ENCODE peak calls at places on chromosome 14, in eight cellular contexts. T, V, K, M, Y, W, A and H are unnamed samples.

GRCh38 chr14:105525861-105526780 is at the start of gene TMEM121:
- DNase-seq in T (no peak), V (no peak), K (no peak), M (no peak), Y (no peak), W (no peak), A (no peak), H (no peak)

GRCh38 chr14:54673193-54674121 is 106.5 kb downstream of the SAMD4A start:
- DNase-seq in T (no peak), V (no peak), K (peak), M (no peak), Y (no peak), W (no peak), A (no peak), H (no peak)

GRCh38 chr14:30283822-30284446 is 275.0 kb upstream of the G2E3 start:
- DNase-seq in T (no peak), V (no peak), K (no peak), M (no peak), Y (no peak), W (no peak), A (peak), H (no peak)

GRCh38 chr14:53190938-53191337 is 37.8 kb upstream of the DDHD1 start:
- DNase-seq in T (no peak), V (no peak), K (no peak), M (no peak), Y (no peak), W (no peak), A (peak), H (peak)

GRCh38 chr14:64706552-64707193 is 2.4 kb downstream of the PLEKHG3 start:
- DNase-seq in T (no peak), V (no peak), K (no peak), M (no peak), Y (no peak), W (no peak), A (no peak), H (no peak)

GRCh38 chr14:59360923-59361794 is 104.0 kb downstream of the GPR135 start:
- DNase-seq in T (peak), V (peak), K (peak), M (peak), Y (peak), W (peak), A (peak), H (no peak)

GRCh38 chr14:73180385-73180805 is 44.1 kb downstream of the PSEN1 start:
- DNase-seq in T (no peak), V (no peak), K (no peak), M (no peak), Y (no peak), W (no peak), A (peak), H (no peak)

GRCh38 chr14:105767315-105767714 is 240.9 kb downstream of the TMEM121 start:
- DNase-seq in T (no peak), V (no peak), K (no peak), M (no peak), Y (no peak), W (no peak), A (no peak), H (no peak)

GRCh38 chr14:24316597-24316950 is 5.3 kb downstream of the LTB4R start:
- DNase-seq in T (no peak), V (no peak), K (no peak), M (no peak), Y (no peak), W (no peak), A (no peak), H (no peak)

GRCh38 chr14:23095196-23096108 is at the start of gene C14orf119:
- DNase-seq in T (peak), V (peak), K (peak), M (peak), Y (peak), W (peak), A (peak), H (peak)

GRCh38 chr14:105018414-105018813 is 2.5 kb downstream of the CDCA4 start:
- DNase-seq in T (no peak), V (no peak), K (no peak), M (no peak), Y (no peak), W (no peak), A (no peak), H (no peak)

GRCh38 chr14:44988694-44989093 is 26.7 kb downstream of the TOGARAM1 start:
- DNase-seq in T (peak), V (peak), K (no peak), M (no peak), Y (no peak), W (no peak), A (no peak), H (no peak)

GRCh38 chr14:89024691-89025090 is 200.2 kb downstream of the TTC8 start:
- DNase-seq in T (no peak), V (no peak), K (no peak), M (no peak), Y (no peak), W (no peak), A (no peak), H (no peak)

GRCh38 chr14:70808402-70809237 is 693 bp downstream of the MAP3K9 start:
- DNase-seq in T (peak), V (peak), K (no peak), M (no peak), Y (peak), W (peak), A (peak), H (peak)

GRCh38 chr14:99881011-99881410 is 87.8 kb downstream of the EML1 start:
- DNase-seq in T (no peak), V (no peak), K (no peak), M (no peak), Y (no peak), W (no peak), A (no peak), H (no peak)

GRCh38 chr14:93115920-93116675 is at the start of gene ITPK1:
- DNase-seq in T (peak), V (peak), K (no peak), M (peak), Y (peak), W (peak), A (no peak), H (peak)
- TF ChIP-seq CTCF in T (peak), V (peak), K (peak), M (peak), Y (no peak), W (no peak), A (no peak), H (no peak)

GRCh38 chr14:63705561-63706070 is 22.2 kb downstream of the SGPP1 start:
- DNase-seq in T (no peak), V (no peak), K (no peak), M (no peak), Y (no peak), W (no peak), A (no peak), H (no peak)

GRCh38 chr14:63707216-63707615 is 20.6 kb downstream of the SGPP1 start:
- DNase-seq in T (no peak), V (no peak), K (no peak), M (no peak), Y (no peak), W (no peak), A (peak), H (no peak)

DNA sequence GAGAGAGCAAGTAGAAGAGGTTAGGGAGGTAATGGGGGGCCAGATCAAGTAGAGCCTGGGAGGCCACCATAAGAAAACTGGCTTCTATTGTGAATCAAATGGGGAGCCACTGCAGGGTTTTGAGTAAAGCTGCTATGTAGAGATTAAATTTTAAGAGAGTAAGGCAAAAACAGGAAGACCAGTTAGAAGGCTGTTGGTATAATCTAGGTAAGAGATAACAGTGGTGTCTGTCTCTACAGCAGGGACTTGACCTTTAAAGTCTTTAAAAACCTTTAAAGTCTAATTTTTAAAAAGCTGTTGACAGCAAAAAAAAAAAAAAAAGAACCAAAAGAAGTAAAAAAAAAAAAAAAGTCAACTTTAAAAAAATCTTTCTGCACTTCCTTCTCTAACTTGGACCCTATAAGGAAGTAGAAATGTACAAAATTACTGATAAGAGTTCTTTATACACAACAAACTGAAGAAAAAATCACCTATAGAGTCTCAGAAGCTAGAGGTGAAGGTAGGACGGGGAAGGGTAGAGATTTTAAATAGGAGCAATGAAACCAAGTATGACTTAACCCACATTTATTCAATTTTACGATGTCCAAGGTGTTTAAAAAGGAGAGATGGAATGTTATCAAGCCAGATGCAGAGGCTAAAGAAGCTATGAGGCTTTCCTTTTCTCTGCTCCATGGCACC is 26.1 kb downstream of the SGPP1 start:
- DNase-seq in T (no peak), V (no peak), K (no peak), M (no peak), Y (no peak), W (no peak), A (no peak), H (no peak)
- TF ChIP-seq CTCF in T (no peak), V (no peak), K (no peak), M (no peak), Y (no peak), W (no peak), A (no peak), H (no peak)

DNA sequence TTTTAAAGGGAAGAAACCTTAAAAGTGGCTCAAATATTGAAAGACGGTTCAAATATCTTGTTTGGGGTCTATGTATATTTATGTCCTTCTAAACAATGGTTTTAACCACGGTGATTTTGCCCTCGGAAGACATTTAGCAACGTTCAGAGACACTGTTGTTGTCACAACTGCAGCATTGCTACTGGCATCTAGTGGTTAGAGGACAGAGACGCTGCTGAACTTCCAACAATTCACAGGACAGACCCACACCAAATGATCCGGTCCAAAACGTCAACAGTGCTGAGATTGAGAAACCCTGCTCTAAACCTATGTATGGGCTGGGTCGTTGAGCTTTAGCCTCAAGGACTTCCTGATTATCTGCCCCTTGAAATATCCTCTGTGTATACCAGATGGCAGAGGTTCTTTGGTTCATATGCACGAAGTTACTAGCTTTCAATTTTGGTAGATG is 1.7 kb downstream of the ANGEL1 start:
- DNase-seq in T (no peak), V (no peak), K (no peak), M (no peak), Y (no peak), W (no peak), A (peak), H (peak)
- TF ChIP-seq CTCF in T (no peak), V (peak), K (peak), M (peak), Y (no peak), W (peak), A (peak), H (peak)

GRCh38 chr14:43697003-43697402 is 810.1 kb downstream of the FSCB start:
- DNase-seq in T (no peak), V (no peak), K (no peak), M (no peak), Y (no peak), W (no peak), A (no peak), H (no peak)
- TF ChIP-seq CTCF in T (no peak), V (no peak), K (no peak), M (no peak), Y (no peak), W (no peak), A (no peak), H (no peak)

GRCh38 chr14:102824832-102825231 is 47.6 kb downstream of the TRAF3 start:
- DNase-seq in T (peak), V (peak), K (no peak), M (no peak), Y (no peak), W (no peak), A (peak), H (no peak)
- TF ChIP-seq CTCF in T (no peak), V (peak), K (peak), M (no peak), Y (no peak), W (no peak), A (no peak), H (no peak)

GRCh38 chr14:51398898-51399297 is 158.9 kb downstream of the TMX1 start:
- DNase-seq in T (no peak), V (no peak), K (peak), M (no peak), Y (no peak), W (no peak), A (peak), H (no peak)
- TF ChIP-seq CTCF in T (no peak), V (no peak), K (no peak), M (no peak), Y (no peak), W (no peak), A (no peak), H (no peak)

GRCh38 chr14:68474741-68475140 is 318.1 kb downstream of the ZFP36L1 start:
- DNase-seq in T (no peak), V (no peak), K (no peak), M (no peak), Y (no peak), W (no peak), A (no peak), H (no peak)
- TF ChIP-seq CTCF in T (no peak), V (no peak), K (no peak), M (no peak), Y (no peak), W (no peak), A (no peak), H (no peak)